ENCODE peak calls at places on chromosome 22, in five cellular contexts. E is NCI-H1105 treated with DMSO at 0.1 percent for 48 hours; Z is stimulated activated CD4-positive, alpha-beta T cell treated with anti-CD3 and anti-CD28 coated beads, Interleukin-4, amount 100 ng/mL, for 4 hours; L is iPS-NIHi11; I is SJSA1. S is an unnamed sample.

GRCh38 chr22:45552580-45553332 is 50.1 kb downstream of the FBLN1 start:
- DNase-seq in E (no peak), Z (no peak), L (peak), I (peak), S (no peak)

GRCh38 chr22:46984751-46985506 is 222.5 kb downstream of the TBC1D22A start:
- DNase-seq in E (no peak), Z (no peak), L (no peak), I (no peak), S (no peak)

GRCh38 chr22:49910229-49911155 is 7.7 kb downstream of the ALG12 start:
- DNase-seq in E (no peak), Z (no peak), L (no peak), I (no peak), S (no peak)

GRCh38 chr22:43293661-43294392 is 49.3 kb downstream of the SCUBE1 start:
- DNase-seq in E (no peak), Z (no peak), L (no peak), I (peak), S (no peak)

GRCh38 chr22:42991010-42991651 is 23.8 kb downstream of the PACSIN2 start:
- DNase-seq in E (no peak), Z (no peak), L (no peak), I (peak), S (no peak)

GRCh38 chr22:30426395-30427353 is 1.1 kb downstream of the MTFP1 start:
- DNase-seq in E (no peak), Z (peak), L (peak), I (peak), S (peak)

GRCh38 chr22:38038426-38038825 is 18.8 kb upstream of the PICK1 start:
- DNase-seq in E (no peak), Z (no peak), L (no peak), I (no peak), S (no peak)

GRCh38 chr22:30250713-30251267 is 4.2 kb upstream of the LIF start:
- DNase-seq in E (no peak), Z (no peak), L (no peak), I (peak), S (no peak)

GRCh38 chr22:47801541-47802245 is 1039.2 kb downstream of the TBC1D22A start:
- DNase-seq in E (no peak), Z (no peak), L (no peak), I (peak), S (peak)

GRCh38 chr22:39254789-39255298 is 10.1 kb upstream of the PDGFB start:
- DNase-seq in E (no peak), Z (no peak), L (peak), I (peak), S (no peak)

GRCh38 chr22:30187726-30188407 is 58.7 kb downstream of the LIF start:
- DNase-seq in E (no peak), Z (no peak), L (no peak), I (no peak), S (no peak)

GRCh38 chr22:20566420-20567260 is 59.2 kb downstream of the MED15 start:
- DNase-seq in E (no peak), Z (no peak), L (no peak), I (no peak), S (no peak)

GRCh38 chr22:46066691-46067090 is 83.6 kb upstream of the PPARA start:
- DNase-seq in E (peak), Z (no peak), L (no peak), I (no peak), S (no peak)

GRCh38 chr22:19993926-19994325 is 22.7 kb downstream of the ARVCF start:
- DNase-seq in E (no peak), Z (no peak), L (no peak), I (no peak), S (no peak)

S was measured in ecto neural progenitor cell.